ENCODE peak calls at places on chromosome 4, in six cellular contexts. One of them, this sample, is unnamed.

GRCh38 chr4:11182031-11182430 is 246.7 kb downstream of the HS3ST1 start:
- DNase-seq in NT2/D1: no peak
- DNase-seq in PC-3: peak
- DNase-seq in Karpas-422: no peak
- DNase-seq in mesendoderm: no peak
- DNase-seq in endodermal cell: no peak
- DNase-seq in this sample: no peak

GRCh38 chr4:75542824-75543223 is 13.0 kb upstream of the ODAPH start:
- DNase-seq in NT2/D1: no peak
- DNase-seq in PC-3: peak
- DNase-seq in Karpas-422: no peak
- DNase-seq in mesendoderm: no peak
- DNase-seq in endodermal cell: no peak
- DNase-seq in this sample: peak

GRCh38 chr4:89609756-89610155 is 227.2 kb downstream of the SNCA start:
- DNase-seq in NT2/D1: no peak
- DNase-seq in PC-3: no peak
- DNase-seq in Karpas-422: no peak
- DNase-seq in mesendoderm: peak
- DNase-seq in endodermal cell: peak
- DNase-seq in this sample: no peak

GRCh38 chr4:169571435-169571834 is 40.9 kb downstream of the NEK1 start:
- DNase-seq in NT2/D1: no peak
- DNase-seq in PC-3: no peak
- DNase-seq in Karpas-422: no peak
- DNase-seq in mesendoderm: no peak
- DNase-seq in endodermal cell: no peak
- DNase-seq in this sample: no peak

GRCh38 chr4:36676139-36677050 is 395.0 kb downstream of the DTHD1 start:
- DNase-seq in NT2/D1: no peak
- DNase-seq in PC-3: no peak
- DNase-seq in Karpas-422: no peak
- DNase-seq in mesendoderm: no peak
- DNase-seq in endodermal cell: no peak
- DNase-seq in this sample: no peak

GRCh38 chr4:71266090-71266794 is 72.6 kb upstream of the SLC4A4 start:
- DNase-seq in NT2/D1: no peak
- DNase-seq in PC-3: peak
- DNase-seq in Karpas-422: no peak
- DNase-seq in mesendoderm: no peak
- DNase-seq in endodermal cell: no peak
- DNase-seq in this sample: peak

GRCh38 chr4:2302387-2303119 is 40.6 kb upstream of the MXD4 start:
- DNase-seq in NT2/D1: no peak
- DNase-seq in PC-3: no peak
- DNase-seq in Karpas-422: no peak
- DNase-seq in mesendoderm: no peak
- DNase-seq in endodermal cell: peak
- DNase-seq in this sample: no peak

GRCh38 chr4:113327513-113327912 is 278.1 kb downstream of the ANK2 start:
- DNase-seq in NT2/D1: no peak
- DNase-seq in PC-3: no peak
- DNase-seq in Karpas-422: no peak
- DNase-seq in mesendoderm: no peak
- DNase-seq in endodermal cell: no peak
- DNase-seq in this sample: no peak

GRCh38 chr4:138413273-138413672 is 171.1 kb upstream of the SLC7A11 start:
- DNase-seq in NT2/D1: no peak
- DNase-seq in PC-3: no peak
- DNase-seq in Karpas-422: no peak
- DNase-seq in mesendoderm: no peak
- DNase-seq in endodermal cell: no peak
- DNase-seq in this sample: no peak

GRCh38 chr4:180636696-180637095 is 1606.5 kb upstream of the TENM3 start:
- DNase-seq in NT2/D1: no peak
- DNase-seq in PC-3: no peak
- DNase-seq in Karpas-422: no peak
- DNase-seq in mesendoderm: no peak
- DNase-seq in endodermal cell: no peak
- DNase-seq in this sample: peak

GRCh38 chr4:68369474-68369805 is 19.6 kb upstream of the YTHDC1 start:
- DNase-seq in NT2/D1: no peak
- DNase-seq in PC-3: peak
- DNase-seq in Karpas-422: no peak
- DNase-seq in mesendoderm: peak
- DNase-seq in endodermal cell: no peak
- DNase-seq in this sample: no peak

GRCh38 chr4:32607978-32608377 is 1887.8 kb downstream of the PCDH7 start:
- DNase-seq in NT2/D1: no peak
- DNase-seq in PC-3: no peak
- DNase-seq in Karpas-422: no peak
- DNase-seq in mesendoderm: no peak
- DNase-seq in endodermal cell: no peak
- DNase-seq in this sample: no peak

GRCh38 chr4:11730545-11730944 is 301.9 kb upstream of the HS3ST1 start:
- DNase-seq in NT2/D1: no peak
- DNase-seq in PC-3: no peak
- DNase-seq in Karpas-422: no peak
- DNase-seq in mesendoderm: no peak
- DNase-seq in endodermal cell: no peak
- DNase-seq in this sample: no peak

GRCh38 chr4:156298230-156298629 is 344.6 kb upstream of the CTSO start:
- DNase-seq in NT2/D1: no peak
- DNase-seq in PC-3: no peak
- DNase-seq in Karpas-422: no peak
- DNase-seq in mesendoderm: peak
- DNase-seq in endodermal cell: no peak
- DNase-seq in this sample: peak

GRCh38 chr4:169164669-169165415 is 105.9 kb downstream of the SH3RF1 start:
- DNase-seq in NT2/D1: no peak
- DNase-seq in PC-3: no peak
- DNase-seq in Karpas-422: no peak
- DNase-seq in mesendoderm: peak
- DNase-seq in endodermal cell: no peak
- DNase-seq in this sample: peak

GRCh38 chr4:24557036-24558022 is 27.0 kb downstream of the DHX15 start:
- DNase-seq in NT2/D1: no peak
- DNase-seq in PC-3: peak
- DNase-seq in Karpas-422: no peak
- DNase-seq in mesendoderm: no peak
- DNase-seq in endodermal cell: no peak
- DNase-seq in this sample: peak

GRCh38 chr4:107755841-107756356 is 35.9 kb upstream of the PAPSS1 start:
- DNase-seq in NT2/D1: no peak
- DNase-seq in PC-3: no peak
- DNase-seq in Karpas-422: no peak
- DNase-seq in mesendoderm: peak
- DNase-seq in endodermal cell: no peak
- DNase-seq in this sample: peak

GRCh38 chr4:77453911-77454310 is 151.7 kb upstream of the CXCL13 start:
- DNase-seq in NT2/D1: no peak
- DNase-seq in PC-3: no peak
- DNase-seq in Karpas-422: no peak
- DNase-seq in mesendoderm: no peak
- DNase-seq in endodermal cell: no peak
- DNase-seq in this sample: no peak

GRCh38 chr4:1347410-1347864 is 429 bp downstream of the UVSSA start:
- DNase-seq in NT2/D1: peak
- DNase-seq in PC-3: peak
- DNase-seq in Karpas-422: peak
- DNase-seq in mesendoderm: peak
- DNase-seq in endodermal cell: peak
- DNase-seq in this sample: peak

GRCh38 chr4:107351196-107351595 is 315.1 kb upstream of the DKK2 start:
- DNase-seq in NT2/D1: no peak
- DNase-seq in PC-3: no peak
- DNase-seq in Karpas-422: no peak
- DNase-seq in mesendoderm: no peak
- DNase-seq in endodermal cell: no peak
- DNase-seq in this sample: no peak

GRCh38 chr4:3372933-3373465 is 68.8 kb upstream of the HGFAC start:
- DNase-seq in NT2/D1: no peak
- DNase-seq in PC-3: no peak
- DNase-seq in Karpas-422: no peak
- DNase-seq in mesendoderm: no peak
- DNase-seq in endodermal cell: no peak
- DNase-seq in this sample: no peak

GRCh38 chr4:68907230-68907629 is 44.4 kb downstream of the UGT2A3 start:
- DNase-seq in NT2/D1: no peak
- DNase-seq in PC-3: no peak
- DNase-seq in Karpas-422: no peak
- DNase-seq in mesendoderm: no peak
- DNase-seq in endodermal cell: no peak
- DNase-seq in this sample: no peak

GRCh38 chr4:111512081-111512774 is 633.0 kb upstream of the FAM241A start:
- DNase-seq in NT2/D1: no peak
- DNase-seq in PC-3: peak
- DNase-seq in Karpas-422: no peak
- DNase-seq in mesendoderm: peak
- DNase-seq in endodermal cell: no peak
- DNase-seq in this sample: peak

GRCh38 chr4:155079866-155080265 is 128.6 kb upstream of the NPY2R start:
- DNase-seq in NT2/D1: no peak
- DNase-seq in PC-3: peak
- DNase-seq in Karpas-422: no peak
- DNase-seq in mesendoderm: peak
- DNase-seq in endodermal cell: no peak
- DNase-seq in this sample: peak

GRCh38 chr4:61200991-61201526 is 933 bp downstream of the ADGRL3 start:
- DNase-seq in NT2/D1: no peak
- DNase-seq in PC-3: peak
- DNase-seq in Karpas-422: no peak
- DNase-seq in mesendoderm: peak
- DNase-seq in endodermal cell: peak
- DNase-seq in this sample: peak

GRCh38 chr4:1578968-1579833 is 104.9 kb downstream of the FAM53A start:
- DNase-seq in NT2/D1: no peak
- DNase-seq in PC-3: peak
- DNase-seq in Karpas-422: peak
- DNase-seq in mesendoderm: peak
- DNase-seq in endodermal cell: peak
- DNase-seq in this sample: peak

GRCh38 chr4:153204247-153205027 is at the start of gene TRIM2:
- DNase-seq in NT2/D1: no peak
- DNase-seq in PC-3: peak
- DNase-seq in Karpas-422: peak
- DNase-seq in mesendoderm: peak
- DNase-seq in endodermal cell: peak
- DNase-seq in this sample: no peak

GRCh38 chr4:70583952-70584834 is 7.9 kb upstream of the AMBN start:
- DNase-seq in NT2/D1: no peak
- DNase-seq in PC-3: peak
- DNase-seq in Karpas-422: no peak
- DNase-seq in mesendoderm: no peak
- DNase-seq in endodermal cell: no peak
- DNase-seq in this sample: no peak

GRCh38 chr4:113293043-113293560 is 243.6 kb downstream of the ANK2 start:
- DNase-seq in NT2/D1: no peak
- DNase-seq in PC-3: no peak
- DNase-seq in Karpas-422: no peak
- DNase-seq in mesendoderm: peak
- DNase-seq in endodermal cell: no peak
- DNase-seq in this sample: peak

GRCh38 chr4:128455480-128455879 is 167.9 kb upstream of the PGRMC2 start:
- DNase-seq in NT2/D1: no peak
- DNase-seq in PC-3: no peak
- DNase-seq in Karpas-422: no peak
- DNase-seq in mesendoderm: no peak
- DNase-seq in endodermal cell: no peak
- DNase-seq in this sample: no peak
- H3K9ac ChIP-seq in NT2/D1: no peak
- H3K9ac ChIP-seq in PC-3: no peak
- H3K9ac ChIP-seq in Karpas-422: peak
- H3K9ac ChIP-seq in mesendoderm: no peak
- H3K9ac ChIP-seq in endodermal cell: no peak
- H3K9ac ChIP-seq in this sample: no peak

GRCh38 chr4:150069361-150069760 is 8.9 kb upstream of the DCLK2 start:
- DNase-seq in NT2/D1: no peak
- DNase-seq in PC-3: no peak
- DNase-seq in Karpas-422: no peak
- DNase-seq in mesendoderm: no peak
- DNase-seq in endodermal cell: no peak
- DNase-seq in this sample: peak

GRCh38 chr4:150074064-150074463 is 4.2 kb upstream of the DCLK2 start:
- DNase-seq in NT2/D1: no peak
- DNase-seq in PC-3: no peak
- DNase-seq in Karpas-422: no peak
- DNase-seq in mesendoderm: no peak
- DNase-seq in endodermal cell: no peak
- DNase-seq in this sample: no peak

GRCh38 chr4:150070464-150071170 is 7.6 kb upstream of the DCLK2 start:
- DNase-seq in NT2/D1: no peak
- DNase-seq in PC-3: no peak
- DNase-seq in Karpas-422: no peak
- DNase-seq in mesendoderm: peak
- DNase-seq in endodermal cell: no peak
- DNase-seq in this sample: no peak

GRCh38 chr4:150072471-150072870 is 5.8 kb upstream of the DCLK2 start:
- DNase-seq in NT2/D1: no peak
- DNase-seq in PC-3: no peak
- DNase-seq in Karpas-422: no peak
- DNase-seq in mesendoderm: no peak
- DNase-seq in endodermal cell: no peak
- DNase-seq in this sample: no peak

GRCh38 chr4:150072906-150073714 is 5.1 kb upstream of the DCLK2 start:
- DNase-seq in NT2/D1: no peak
- DNase-seq in PC-3: no peak
- DNase-seq in Karpas-422: no peak
- DNase-seq in mesendoderm: no peak
- DNase-seq in endodermal cell: no peak
- DNase-seq in this sample: peak
- H3K9ac ChIP-seq in NT2/D1: no peak
- H3K9ac ChIP-seq in PC-3: no peak
- H3K9ac ChIP-seq in Karpas-422: no peak
- H3K9ac ChIP-seq in mesendoderm: no peak
- H3K9ac ChIP-seq in endodermal cell: no peak
- H3K9ac ChIP-seq in this sample: peak

GRCh38 chr4:4502694-4503311 is 39.0 kb downstream of the STX18 start:
- DNase-seq in NT2/D1: no peak
- DNase-seq in PC-3: no peak
- DNase-seq in Karpas-422: no peak
- DNase-seq in mesendoderm: peak
- DNase-seq in endodermal cell: no peak
- DNase-seq in this sample: no peak
- H3K9ac ChIP-seq in NT2/D1: no peak
- H3K9ac ChIP-seq in PC-3: no peak
- H3K9ac ChIP-seq in Karpas-422: no peak
- H3K9ac ChIP-seq in mesendoderm: no peak
- H3K9ac ChIP-seq in endodermal cell: no peak
- H3K9ac ChIP-seq in this sample: no peak

GRCh38 chr4:38163216-38164006 is 203.2 kb downstream of the PTTG2 start:
- DNase-seq in NT2/D1: no peak
- DNase-seq in PC-3: peak
- DNase-seq in Karpas-422: no peak
- DNase-seq in mesendoderm: no peak
- DNase-seq in endodermal cell: no peak
- DNase-seq in this sample: peak
- H3K9ac ChIP-seq in NT2/D1: no peak
- H3K9ac ChIP-seq in PC-3: peak
- H3K9ac ChIP-seq in Karpas-422: no peak
- H3K9ac ChIP-seq in mesendoderm: no peak
- H3K9ac ChIP-seq in endodermal cell: no peak
- H3K9ac ChIP-seq in this sample: no peak

GRCh38 chr4:13160906-13161305 is 323.2 kb downstream of the RAB28 start:
- DNase-seq in NT2/D1: no peak
- DNase-seq in PC-3: peak
- DNase-seq in Karpas-422: no peak
- DNase-seq in mesendoderm: no peak
- DNase-seq in endodermal cell: no peak
- DNase-seq in this sample: peak
- H3K9ac ChIP-seq in NT2/D1: no peak
- H3K9ac ChIP-seq in PC-3: no peak
- H3K9ac ChIP-seq in Karpas-422: no peak
- H3K9ac ChIP-seq in mesendoderm: no peak
- H3K9ac ChIP-seq in endodermal cell: no peak
- H3K9ac ChIP-seq in this sample: no peak

This sample was measured in adipocyte.